ENCODE peak calls at places on chromosomes 13 and 19, in seven cellular contexts. J is iPS DF 19.7, U is cardiac fibroblast, T is left cardiac atrium, G is lung, M is nephron progenitor cell, C is H54. F is an unnamed sample.

GRCh38 chr19:3358919-3359849 is 7.2 kb upstream of the NFIC start:
- DNase-seq in J (no peak), U (no peak), T (peak), G (peak), M (peak), C (peak), F (peak)

GRCh38 chr19:22052644-22053013 is 345 bp downstream of the ZNF257 start:
- DNase-seq in J (no peak), U (no peak), T (peak), G (no peak), M (no peak), C (no peak), F (peak)

GRCh38 chr13:29125145-29125933 is 305.2 kb downstream of the MTUS2 start:
- DNase-seq in J (no peak), U (no peak), T (no peak), G (no peak), M (no peak), C (no peak), F (no peak)

GRCh38 chr13:113846639-113847318 is 17.1 kb downstream of the GAS6 start:
- DNase-seq in J (no peak), U (no peak), T (peak), G (no peak), M (no peak), C (no peak), F (peak)

GRCh38 chr13:50075619-50076097 is 60.4 kb downstream of the KCNRG start:
- DNase-seq in J (no peak), U (peak), T (no peak), G (no peak), M (no peak), C (no peak), F (no peak)

GRCh38 chr19:13154241-13154778 is 4.1 kb downstream of the IER2 start:
- DNase-seq in J (no peak), U (peak), T (peak), G (peak), M (peak), C (no peak), F (peak)

GRCh38 chr19:55641376-55642152 is 762 bp downstream of the ZNF580 start:
- DNase-seq in J (no peak), U (peak), T (no peak), G (no peak), M (no peak), C (peak), F (no peak)

GRCh38 chr19:13978306-13978705 is 26.0 kb downstream of the DCAF15 start:
- DNase-seq in J (peak), U (no peak), T (peak), G (peak), M (peak), C (no peak), F (peak)

GRCh38 chr13:90055121-90055520 is 1292.4 kb upstream of the MIR17HG start:
- DNase-seq in J (no peak), U (no peak), T (no peak), G (no peak), M (no peak), C (no peak), F (no peak)

GRCh38 chr19:13744179-13744578 is 20.1 kb upstream of the MRI1 start:
- DNase-seq in J (no peak), U (no peak), T (no peak), G (no peak), M (no peak), C (no peak), F (no peak)

F was measured in psoas muscle.